ENCODE peak calls at places on chromosome 7, in five cellular contexts. E, D, U, W and X are unnamed samples.
A peak's percentile ranks its signal among the peaks of the same experiment; 100 is the strongest.

GRCh38 chr7:38311329-38311937 is 38.0 kb upstream of the TARP start:
- DNase-seq in D (peak; percentile 64), E (no peak), W (no peak), U (no peak), X (peak; percentile 55)

GRCh38 chr7:128906001-128906765 is 4.3 kb downstream of the KCP start:
- DNase-seq in W (no peak), E (no peak), D (no peak), U (no peak), X (no peak)

GRCh38 chr7:20596653-20597052 is 18.8 kb upstream of the ABCB5 start:
- DNase-seq in E (no peak), W (no peak), D (peak; percentile 62), U (no peak), X (peak; percentile 22)

GRCh38 chr7:1742555-1743303 is 72.7 kb downstream of the ELFN1 start:
- DNase-seq in U (peak; percentile 85), E (peak; percentile 31), W (no peak), D (peak; percentile 51), X (no peak)

GRCh38 chr7:37445064-37445723 is 3.5 kb downstream of the ELMO1 start:
- DNase-seq in E (no peak), W (no peak), U (no peak), D (no peak), X (no peak)

GRCh38 chr7:72078301-72078700 is 333.8 kb downstream of the CALN1 start:
- DNase-seq in E (no peak), U (no peak), W (no peak), D (no peak), X (no peak)

GRCh38 chr7:1713502-1714484 is 43.7 kb downstream of the ELFN1 start:
- DNase-seq in U (no peak), D (no peak), E (no peak), W (no peak), X (no peak)

GRCh38 chr7:23043441-23043840 is 29.5 kb upstream of the HYCC1 start:
- DNase-seq in U (no peak), W (no peak), D (no peak), E (no peak), X (no peak)

GRCh38 chr7:91285966-91286365 is 21.7 kb downstream of the FZD1 start:
- DNase-seq in U (no peak), W (no peak), E (no peak), D (peak; percentile 19), X (no peak)

GRCh38 chr7:16531682-16532081 is 5.1 kb downstream of the LRRC72 start:
- DNase-seq in D (no peak), U (no peak), W (no peak), E (no peak), X (no peak)

GRCh38 chr7:138587485-138587884 is 113.7 kb downstream of the SVOPL start:
- DNase-seq in E (no peak), D (no peak), W (no peak), U (no peak), X (no peak)

GRCh38 chr7:55074008-55074499 is 55.2 kb downstream of the EGFR start:
- DNase-seq in W (no peak), E (peak; percentile 9), U (peak; percentile 100), D (peak; percentile 70), X (peak; percentile 93)

GRCh38 chr7:139915864-139916716 is 87.0 kb downstream of the TBXAS1 start:
- DNase-seq in E (peak; percentile 18), W (peak; percentile 28), U (peak; percentile 91), D (peak; percentile 94), X (peak; percentile 81)

GRCh38 chr7:25565949-25566348 is 337.7 kb upstream of the NPVF start:
- DNase-seq in U (peak; percentile 79), E (peak; percentile 67), D (peak; percentile 71), W (peak; percentile 40), X (peak; percentile 5)

GRCh38 chr7:28865494-28866257 is 92.5 kb downstream of the TRIL start:
- DNase-seq in D (no peak), E (no peak), W (no peak), U (no peak), X (no peak)

GRCh38 chr7:2577914-2578680 is 19.3 kb downstream of the IQCE start:
- DNase-seq in E (no peak), W (no peak), D (no peak), U (no peak), X (no peak)

GRCh38 chr7:121360564-121360963 is 31.8 kb downstream of the WNT16 start:
- DNase-seq in U (no peak), D (no peak), E (no peak), W (no peak), X (no peak)

GRCh38 chr7:158934628-158935027 is 78.3 kb downstream of the DYNC2I1 start:
- DNase-seq in W (no peak), U (no peak), E (no peak), D (no peak), X (no peak)

GRCh38 chr7:149772821-149773425 is 465 bp downstream of the ZNF467 start:
- DNase-seq in U (peak; percentile 23), W (no peak), E (peak; percentile 33), D (peak; percentile 38), X (no peak)

GRCh38 chr7:87627634-87627994 is 584 bp upstream of the RUNDC3B start:
- DNase-seq in D (peak; percentile 8), U (no peak), E (no peak), W (no peak), X (no peak)

GRCh38 chr7:84614821-84615506 is 420.4 kb upstream of the SEMA3A start:
- DNase-seq in E (no peak), W (no peak), D (no peak), U (no peak), X (no peak)

GRCh38 chr7:107158028-107158427 is 10.8 kb upstream of the HBP1 start:
- DNase-seq in W (no peak), D (no peak), E (no peak), U (no peak), X (no peak)

GRCh38 chr7:269721-270120 is 20.2 kb upstream of the FOXL3 start:
- DNase-seq in E (no peak), U (no peak), W (no peak), D (no peak), X (no peak)

GRCh38 chr7:19713676-19714075 is 4.8 kb upstream of the POLR1F start:
- DNase-seq in U (peak; percentile 56), W (peak; percentile 13), E (peak; percentile 41), D (peak; percentile 25), X (no peak)

GRCh38 chr7:89029864-89030263 is 234.3 kb upstream of the TEX47 start:
- DNase-seq in U (peak; percentile 67), E (no peak), D (no peak), W (no peak), X (no peak)

GRCh38 chr7:140923358-140924006 is 1.2 kb downstream of the BRAF start:
- DNase-seq in D (peak; percentile 23), W (no peak), U (no peak), E (no peak), X (no peak)

GRCh38 chr7:152076324-152076821 is 50.9 kb downstream of the GALNT11 start:
- DNase-seq in U (peak; percentile 41), W (peak; percentile 0), E (no peak), D (no peak), X (no peak)

GRCh38 chr7:106947244-106947728 is 82.2 kb downstream of the PIK3CG start:
- DNase-seq in U (peak; percentile 69), D (peak; percentile 70), E (peak; percentile 2), W (no peak), X (peak; percentile 22)

GRCh38 chr7:42174391-42174848 is 62.6 kb downstream of the GLI3 start:
- DNase-seq in D (peak; percentile 40), U (no peak), W (no peak), E (no peak), X (no peak)

GRCh38 chr7:42493436-42494198 is 256.6 kb upstream of the GLI3 start:
- DNase-seq in E (no peak), W (no peak), U (no peak), D (peak; percentile 94), X (peak; percentile 89)